ENCODE peak calls at places on chromosome 20, in eight cellular contexts. J is IMR-90; N is left lung; L is fibroblast of lung; O is OCI-LY7; G is CD8-positive, alpha-beta T cell; U is thoracic aorta; Z is psoas muscle. E is an unnamed sample.

GRCh38 chr20:57388953-57389694 is 2.1 kb upstream of the RBM38 start:
- DNase-seq in O (peak), L (peak), N (peak), G (peak), Z (peak), J (peak), U (no peak), E (peak)

GRCh38 chr20:57570145-57570850 is 9.4 kb downstream of the PCK1 start:
- DNase-seq in G (no peak), J (no peak), N (no peak), L (no peak), Z (no peak), O (no peak), U (no peak), E (no peak)

GRCh38 chr20:1707588-1708449 is 50.2 kb upstream of the SIRPG start:
- DNase-seq in L (no peak), N (no peak), G (no peak), O (no peak), Z (no peak), J (no peak), U (no peak), E (no peak)

GRCh38 chr20:59204201-59204894 is 40.7 kb downstream of the ZNF831 start:
- DNase-seq in G (no peak), U (no peak), L (no peak), N (no peak), Z (no peak), O (no peak), J (no peak), E (no peak)

GRCh38 chr20:19502169-19502568 is 255.9 kb upstream of the RIN2 start:
- DNase-seq in U (no peak), O (no peak), L (no peak), J (no peak), G (no peak), Z (peak), N (no peak), E (no peak)

GRCh38 chr20:20368414-20369352 is 779 bp downstream of the INSM1 start:
- DNase-seq in J (no peak), U (no peak), N (no peak), Z (no peak), L (no peak), O (no peak), G (no peak), E (no peak)

GRCh38 chr20:4896971-4897497 is 104.3 kb downstream of the SLC23A2 start:
- DNase-seq in J (no peak), N (no peak), G (no peak), U (no peak), L (no peak), Z (no peak), O (peak), E (peak)

GRCh38 chr20:31842471-31843157 is 2.8 kb downstream of the FOXS1 start:
- DNase-seq in O (no peak), Z (peak), L (peak), N (no peak), U (no peak), G (no peak), J (peak), E (no peak)

GRCh38 chr20:62707281-62707941 is 1.2 kb upstream of the NTSR1 start:
- DNase-seq in O (no peak), Z (no peak), L (no peak), J (no peak), U (no peak), N (no peak), G (no peak), E (no peak)
- H3K4me3 ChIP-seq in O (no peak), Z (no peak), L (no peak), J (no peak), U (no peak), N (no peak), G (no peak), E (no peak)

DNA sequence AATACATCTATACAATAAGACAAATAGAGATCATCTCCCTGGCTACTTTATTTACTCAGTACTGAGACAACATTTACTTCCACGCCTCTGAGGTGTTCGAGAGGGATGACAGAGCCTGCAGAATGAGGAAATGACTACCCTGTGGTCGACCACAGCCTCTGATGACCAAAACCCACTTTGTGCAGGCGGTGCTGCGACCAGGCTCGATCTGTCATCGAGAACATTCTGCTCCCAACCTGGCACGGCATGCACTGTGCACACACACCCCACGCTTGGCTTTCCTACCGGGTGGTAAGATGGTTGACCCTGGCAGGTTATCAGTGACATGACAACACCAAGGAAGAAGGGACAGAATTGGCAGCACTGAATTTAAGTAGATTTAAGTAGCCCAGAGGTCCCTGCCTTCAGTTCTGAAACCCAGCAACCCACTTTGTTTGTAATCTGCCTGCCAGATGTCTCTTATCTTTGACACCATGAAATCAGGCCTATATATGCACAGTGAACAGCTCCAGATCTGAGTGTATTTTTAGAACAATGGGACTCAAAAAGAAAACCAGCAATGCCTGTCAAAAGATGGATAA is 42.6 kb downstream of the TTI1 start:
- DNase-seq in Z (peak), J (peak), G (peak), L (peak), N (peak), U (no peak), O (peak), E (peak)
- TF ChIP-seq CTCF in Z (no peak), J (no peak), G (no peak), L (no peak), N (no peak), U (no peak), O (no peak), E (no peak)

DNA sequence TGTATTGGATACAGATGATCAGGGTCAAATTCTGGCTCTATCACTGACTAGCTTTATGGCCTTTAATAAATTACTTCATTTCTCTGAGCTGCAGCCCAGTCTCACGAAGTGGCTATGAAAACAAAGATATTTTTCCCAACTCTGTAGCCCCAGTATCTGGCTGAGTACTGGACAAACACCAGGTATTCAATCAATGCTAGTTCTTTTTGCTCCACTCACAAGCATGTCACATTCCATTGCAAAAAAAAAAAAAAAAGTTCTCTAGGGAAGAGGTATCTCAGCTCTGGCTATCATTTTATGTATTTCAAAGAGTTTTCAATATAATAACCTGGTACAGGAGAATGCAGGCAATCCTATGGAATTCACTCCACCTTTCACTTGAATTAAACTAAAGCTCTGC is 3.1 kb downstream of the CHD6 start:
- DNase-seq in Z (no peak), O (no peak), U (no peak), N (no peak), J (no peak), G (no peak), L (no peak), E (no peak)
- H3K4me3 ChIP-seq in Z (no peak), O (no peak), U (no peak), N (no peak), J (no peak), G (no peak), L (no peak), E (no peak)

GRCh38 chr20:50469796-50470195 is 40.4 kb upstream of the PTPN1 start:
- DNase-seq in L (no peak), O (no peak), G (no peak), Z (no peak), N (no peak), U (no peak), J (no peak), E (no peak)
- TF ChIP-seq CTCF in L (no peak), O (no peak), G (no peak), Z (no peak), N (no peak), U (no peak), J (no peak), E (no peak)

DNA sequence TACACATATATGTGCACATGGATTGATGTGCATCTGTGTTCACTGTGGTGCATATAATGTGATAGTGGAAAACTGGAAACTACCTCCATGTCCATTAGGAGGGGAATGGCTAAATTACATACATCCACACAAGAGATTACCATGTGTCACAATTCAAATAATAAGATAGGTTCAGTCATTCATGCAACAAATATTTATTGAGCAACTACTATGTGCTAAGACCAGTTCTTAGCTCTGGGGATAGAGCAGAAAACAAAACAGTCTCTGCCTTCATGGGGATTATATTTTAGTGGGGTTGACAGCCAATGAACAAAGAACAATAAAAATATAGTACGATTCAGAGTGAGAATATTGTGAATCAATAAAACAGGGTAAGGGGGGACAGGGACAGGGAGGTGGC is 61.7 kb upstream of the PTGIS start:
- DNase-seq in G (no peak), O (no peak), J (no peak), L (no peak), U (no peak), Z (no peak), N (no peak), E (no peak)
- H3K4me3 ChIP-seq in G (no peak), O (peak), J (no peak), L (no peak), U (no peak), Z (no peak), N (no peak), E (no peak)